ENCODE peak calls at places on chromosomes 4 and X, in four cellular contexts. One of them, this sample, is unnamed.

GRCh38 chrX:119177278-119177677 is 49.7 kb upstream of the KIAA1210 start:
- DNase-seq in NCI-H510A treated with DMSO at 0.1 percent for 48 hours: no peak
- DNase-seq in stimulated activated CD8-positive, alpha-beta memory T cell treated with anti-CD3 and anti-CD28 coated beads, Interleukin-4, amount 100 ng/mL, for 1 hour: no peak
- DNase-seq in HT1080: no peak
- DNase-seq in this sample: no peak

GRCh38 chr4:54224960-54225670 is 4.0 kb upstream of the PDGFRA start:
- DNase-seq in NCI-H510A treated with DMSO at 0.1 percent for 48 hours: no peak
- DNase-seq in stimulated activated CD8-positive, alpha-beta memory T cell treated with anti-CD3 and anti-CD28 coated beads, Interleukin-4, amount 100 ng/mL, for 1 hour: no peak
- DNase-seq in HT1080: no peak
- DNase-seq in this sample: no peak

GRCh38 chrX:2676794-2677675 is 14.1 kb upstream of the CD99 start:
- DNase-seq in NCI-H510A treated with DMSO at 0.1 percent for 48 hours: no peak
- DNase-seq in stimulated activated CD8-positive, alpha-beta memory T cell treated with anti-CD3 and anti-CD28 coated beads, Interleukin-4, amount 100 ng/mL, for 1 hour: no peak
- DNase-seq in HT1080: no peak
- DNase-seq in this sample: peak

GRCh38 chrX:85004255-85004654 is 578 bp downstream of the APOOL start:
- DNase-seq in NCI-H510A treated with DMSO at 0.1 percent for 48 hours: peak
- DNase-seq in stimulated activated CD8-positive, alpha-beta memory T cell treated with anti-CD3 and anti-CD28 coated beads, Interleukin-4, amount 100 ng/mL, for 1 hour: no peak
- DNase-seq in HT1080: no peak
- DNase-seq in this sample: peak

GRCh38 chrX:12984629-12985303 is 9.9 kb downstream of the TMSB4X start:
- DNase-seq in NCI-H510A treated with DMSO at 0.1 percent for 48 hours: peak
- DNase-seq in stimulated activated CD8-positive, alpha-beta memory T cell treated with anti-CD3 and anti-CD28 coated beads, Interleukin-4, amount 100 ng/mL, for 1 hour: no peak
- DNase-seq in HT1080: peak
- DNase-seq in this sample: peak

GRCh38 chr4:123120473-123120872 is 198.1 kb upstream of the NUDT6 start:
- DNase-seq in NCI-H510A treated with DMSO at 0.1 percent for 48 hours: no peak
- DNase-seq in stimulated activated CD8-positive, alpha-beta memory T cell treated with anti-CD3 and anti-CD28 coated beads, Interleukin-4, amount 100 ng/mL, for 1 hour: no peak
- DNase-seq in HT1080: peak
- DNase-seq in this sample: no peak

GRCh38 chrX:123184858-123185251 is 777 bp downstream of the GRIA3 start:
- DNase-seq in NCI-H510A treated with DMSO at 0.1 percent for 48 hours: no peak
- DNase-seq in stimulated activated CD8-positive, alpha-beta memory T cell treated with anti-CD3 and anti-CD28 coated beads, Interleukin-4, amount 100 ng/mL, for 1 hour: no peak
- DNase-seq in HT1080: no peak
- DNase-seq in this sample: peak

GRCh38 chrX:56232221-56233082 is at the start of gene KLF8:
- DNase-seq in NCI-H510A treated with DMSO at 0.1 percent for 48 hours: no peak
- DNase-seq in stimulated activated CD8-positive, alpha-beta memory T cell treated with anti-CD3 and anti-CD28 coated beads, Interleukin-4, amount 100 ng/mL, for 1 hour: no peak
- DNase-seq in HT1080: no peak
- DNase-seq in this sample: peak

GRCh38 chr4:133960975-133961374 is 240.6 kb downstream of the PABPC4L start:
- DNase-seq in NCI-H510A treated with DMSO at 0.1 percent for 48 hours: no peak
- DNase-seq in stimulated activated CD8-positive, alpha-beta memory T cell treated with anti-CD3 and anti-CD28 coated beads, Interleukin-4, amount 100 ng/mL, for 1 hour: no peak
- DNase-seq in HT1080: no peak
- DNase-seq in this sample: no peak

GRCh38 chrX:115023139-115023538 is 5.7 kb upstream of the IL13RA2 start:
- DNase-seq in NCI-H510A treated with DMSO at 0.1 percent for 48 hours: no peak
- DNase-seq in stimulated activated CD8-positive, alpha-beta memory T cell treated with anti-CD3 and anti-CD28 coated beads, Interleukin-4, amount 100 ng/mL, for 1 hour: no peak
- DNase-seq in HT1080: peak
- DNase-seq in this sample: peak

GRCh38 chr4:78862314-78862737 is 76.9 kb downstream of the PAQR3 start:
- DNase-seq in NCI-H510A treated with DMSO at 0.1 percent for 48 hours: no peak
- DNase-seq in stimulated activated CD8-positive, alpha-beta memory T cell treated with anti-CD3 and anti-CD28 coated beads, Interleukin-4, amount 100 ng/mL, for 1 hour: no peak
- DNase-seq in HT1080: no peak
- DNase-seq in this sample: no peak

GRCh38 chrX:334331-334891 is 15.8 kb upstream of the GTPBP6 start:
- DNase-seq in NCI-H510A treated with DMSO at 0.1 percent for 48 hours: no peak
- DNase-seq in stimulated activated CD8-positive, alpha-beta memory T cell treated with anti-CD3 and anti-CD28 coated beads, Interleukin-4, amount 100 ng/mL, for 1 hour: no peak
- DNase-seq in HT1080: no peak
- DNase-seq in this sample: no peak

GRCh38 chrX:65581661-65582339 is 47.2 kb upstream of the LAS1L start:
- DNase-seq in NCI-H510A treated with DMSO at 0.1 percent for 48 hours: peak
- DNase-seq in stimulated activated CD8-positive, alpha-beta memory T cell treated with anti-CD3 and anti-CD28 coated beads, Interleukin-4, amount 100 ng/mL, for 1 hour: peak
- DNase-seq in HT1080: peak
- DNase-seq in this sample: peak

GRCh38 chrX:136176399-136176825 is 29.1 kb downstream of the FHL1 start:
- DNase-seq in NCI-H510A treated with DMSO at 0.1 percent for 48 hours: no peak
- DNase-seq in stimulated activated CD8-positive, alpha-beta memory T cell treated with anti-CD3 and anti-CD28 coated beads, Interleukin-4, amount 100 ng/mL, for 1 hour: no peak
- DNase-seq in HT1080: peak
- DNase-seq in this sample: peak

GRCh38 chr4:109065006-109065405 is 237.5 kb downstream of the COL25A1 start:
- DNase-seq in NCI-H510A treated with DMSO at 0.1 percent for 48 hours: no peak
- DNase-seq in stimulated activated CD8-positive, alpha-beta memory T cell treated with anti-CD3 and anti-CD28 coated beads, Interleukin-4, amount 100 ng/mL, for 1 hour: no peak
- DNase-seq in HT1080: no peak
- DNase-seq in this sample: no peak

GRCh38 chrX:100720301-100720700 is 11.6 kb downstream of the SYTL4 start:
- DNase-seq in NCI-H510A treated with DMSO at 0.1 percent for 48 hours: no peak
- DNase-seq in stimulated activated CD8-positive, alpha-beta memory T cell treated with anti-CD3 and anti-CD28 coated beads, Interleukin-4, amount 100 ng/mL, for 1 hour: no peak
- DNase-seq in HT1080: no peak
- DNase-seq in this sample: no peak

GRCh38 chr4:108010167-108010566 is 20.5 kb downstream of the HADH start:
- DNase-seq in NCI-H510A treated with DMSO at 0.1 percent for 48 hours: no peak
- DNase-seq in stimulated activated CD8-positive, alpha-beta memory T cell treated with anti-CD3 and anti-CD28 coated beads, Interleukin-4, amount 100 ng/mL, for 1 hour: no peak
- DNase-seq in HT1080: peak
- DNase-seq in this sample: peak

GRCh38 chr4:80709082-80709869 is 321.2 kb upstream of the BMP3 start:
- DNase-seq in NCI-H510A treated with DMSO at 0.1 percent for 48 hours: no peak
- DNase-seq in stimulated activated CD8-positive, alpha-beta memory T cell treated with anti-CD3 and anti-CD28 coated beads, Interleukin-4, amount 100 ng/mL, for 1 hour: no peak
- DNase-seq in HT1080: no peak
- DNase-seq in this sample: no peak

GRCh38 chr4:75179510-75179909 is 246.6 kb downstream of the PARM1 start:
- DNase-seq in NCI-H510A treated with DMSO at 0.1 percent for 48 hours: peak
- DNase-seq in stimulated activated CD8-positive, alpha-beta memory T cell treated with anti-CD3 and anti-CD28 coated beads, Interleukin-4, amount 100 ng/mL, for 1 hour: no peak
- DNase-seq in HT1080: no peak
- DNase-seq in this sample: no peak

GRCh38 chrX:123859409-123859827 is 435 bp upstream of the XIAP start:
- DNase-seq in NCI-H510A treated with DMSO at 0.1 percent for 48 hours: peak
- DNase-seq in stimulated activated CD8-positive, alpha-beta memory T cell treated with anti-CD3 and anti-CD28 coated beads, Interleukin-4, amount 100 ng/mL, for 1 hour: peak
- DNase-seq in HT1080: no peak
- DNase-seq in this sample: no peak

GRCh38 chr4:188130355-188130754 is 8.9 kb upstream of the TRIML1 start:
- DNase-seq in NCI-H510A treated with DMSO at 0.1 percent for 48 hours: no peak
- DNase-seq in stimulated activated CD8-positive, alpha-beta memory T cell treated with anti-CD3 and anti-CD28 coated beads, Interleukin-4, amount 100 ng/mL, for 1 hour: no peak
- DNase-seq in HT1080: no peak
- DNase-seq in this sample: no peak

GRCh38 chr4:26410385-26411293 is 79.6 kb downstream of the CCKAR start:
- DNase-seq in NCI-H510A treated with DMSO at 0.1 percent for 48 hours: peak
- DNase-seq in stimulated activated CD8-positive, alpha-beta memory T cell treated with anti-CD3 and anti-CD28 coated beads, Interleukin-4, amount 100 ng/mL, for 1 hour: no peak
- DNase-seq in HT1080: peak
- DNase-seq in this sample: peak

GRCh38 chr4:83284161-83285021 is at the start of gene COQ2:
- DNase-seq in NCI-H510A treated with DMSO at 0.1 percent for 48 hours: peak
- DNase-seq in stimulated activated CD8-positive, alpha-beta memory T cell treated with anti-CD3 and anti-CD28 coated beads, Interleukin-4, amount 100 ng/mL, for 1 hour: peak
- DNase-seq in HT1080: peak
- DNase-seq in this sample: peak

GRCh38 chrX:151771726-151772125 is 37.2 kb downstream of the CNGA2 start:
- DNase-seq in NCI-H510A treated with DMSO at 0.1 percent for 48 hours: no peak
- DNase-seq in stimulated activated CD8-positive, alpha-beta memory T cell treated with anti-CD3 and anti-CD28 coated beads, Interleukin-4, amount 100 ng/mL, for 1 hour: no peak
- DNase-seq in HT1080: no peak
- DNase-seq in this sample: no peak

GRCh38 chr4:42915484-42915883 is 23.0 kb downstream of the GRXCR1 start:
- DNase-seq in NCI-H510A treated with DMSO at 0.1 percent for 48 hours: no peak
- DNase-seq in stimulated activated CD8-positive, alpha-beta memory T cell treated with anti-CD3 and anti-CD28 coated beads, Interleukin-4, amount 100 ng/mL, for 1 hour: no peak
- DNase-seq in HT1080: peak
- DNase-seq in this sample: no peak

GRCh38 chrX:13933851-13934250 is 95.8 kb downstream of the GEMIN8 start:
- DNase-seq in NCI-H510A treated with DMSO at 0.1 percent for 48 hours: no peak
- DNase-seq in stimulated activated CD8-positive, alpha-beta memory T cell treated with anti-CD3 and anti-CD28 coated beads, Interleukin-4, amount 100 ng/mL, for 1 hour: no peak
- DNase-seq in HT1080: no peak
- DNase-seq in this sample: no peak

GRCh38 chrX:100748133-100748532 is 16.2 kb upstream of the SYTL4 start:
- DNase-seq in NCI-H510A treated with DMSO at 0.1 percent for 48 hours: no peak
- DNase-seq in stimulated activated CD8-positive, alpha-beta memory T cell treated with anti-CD3 and anti-CD28 coated beads, Interleukin-4, amount 100 ng/mL, for 1 hour: no peak
- DNase-seq in HT1080: peak
- DNase-seq in this sample: no peak

GRCh38 chrX:72037601-72038000 is 94.1 kb downstream of the RTL5 start:
- DNase-seq in NCI-H510A treated with DMSO at 0.1 percent for 48 hours: no peak
- DNase-seq in stimulated activated CD8-positive, alpha-beta memory T cell treated with anti-CD3 and anti-CD28 coated beads, Interleukin-4, amount 100 ng/mL, for 1 hour: no peak
- DNase-seq in HT1080: no peak
- DNase-seq in this sample: no peak

GRCh38 chrX:153434801-153435200 is 11.1 kb downstream of the TREX2 start:
- DNase-seq in NCI-H510A treated with DMSO at 0.1 percent for 48 hours: no peak
- DNase-seq in stimulated activated CD8-positive, alpha-beta memory T cell treated with anti-CD3 and anti-CD28 coated beads, Interleukin-4, amount 100 ng/mL, for 1 hour: no peak
- DNase-seq in HT1080: no peak
- DNase-seq in this sample: no peak

GRCh38 chr4:127708985-127709384 is 21.2 kb upstream of the SLC25A31 start:
- DNase-seq in NCI-H510A treated with DMSO at 0.1 percent for 48 hours: peak
- DNase-seq in stimulated activated CD8-positive, alpha-beta memory T cell treated with anti-CD3 and anti-CD28 coated beads, Interleukin-4, amount 100 ng/mL, for 1 hour: no peak
- DNase-seq in HT1080: peak
- DNase-seq in this sample: peak

GRCh38 chrX:288561-288991 is 7.4 kb downstream of the PLCXD1 start:
- DNase-seq in NCI-H510A treated with DMSO at 0.1 percent for 48 hours: no peak
- DNase-seq in stimulated activated CD8-positive, alpha-beta memory T cell treated with anti-CD3 and anti-CD28 coated beads, Interleukin-4, amount 100 ng/mL, for 1 hour: no peak
- DNase-seq in HT1080: no peak
- DNase-seq in this sample: no peak

GRCh38 chr4:161893566-161893965 is 270.2 kb downstream of the FSTL5 start:
- DNase-seq in NCI-H510A treated with DMSO at 0.1 percent for 48 hours: no peak
- DNase-seq in stimulated activated CD8-positive, alpha-beta memory T cell treated with anti-CD3 and anti-CD28 coated beads, Interleukin-4, amount 100 ng/mL, for 1 hour: no peak
- DNase-seq in HT1080: no peak
- DNase-seq in this sample: no peak